ENCODE peak calls at places on chromosome 9, in four cellular contexts. One of them, this sample, is unnamed.

GRCh38 chr9:71270554-71270953 is 149.1 kb upstream of the TRPM3 start:
- DNase-seq in T-cell: no peak
- DNase-seq in RCC 7860: peak
- DNase-seq in GM12891: no peak
- DNase-seq in this sample: no peak

GRCh38 chr9:121743441-121744001 is 92.1 kb downstream of the DAB2IP start:
- DNase-seq in T-cell: no peak
- DNase-seq in RCC 7860: peak
- DNase-seq in GM12891: no peak
- DNase-seq in this sample: no peak

GRCh38 chr9:88792502-88792901 is 198.8 kb upstream of the S1PR3 start:
- DNase-seq in T-cell: no peak
- DNase-seq in RCC 7860: no peak
- DNase-seq in GM12891: no peak
- DNase-seq in this sample: no peak

GRCh38 chr9:88775037-88775471 is 216.2 kb upstream of the S1PR3 start:
- DNase-seq in T-cell: no peak
- DNase-seq in RCC 7860: no peak
- DNase-seq in GM12891: no peak
- DNase-seq in this sample: no peak

GRCh38 chr9:9563817-9564216 is 1049.0 kb downstream of the PTPRD start:
- DNase-seq in T-cell: no peak
- DNase-seq in RCC 7860: no peak
- DNase-seq in GM12891: no peak
- DNase-seq in this sample: no peak

GRCh38 chr9:94625835-94626234 is 13.5 kb downstream of the FBP1 start:
- DNase-seq in T-cell: no peak
- DNase-seq in RCC 7860: no peak
- DNase-seq in GM12891: no peak
- DNase-seq in this sample: no peak

GRCh38 chr9:5800969-5801738 is 31.8 kb downstream of the ERMP1 start:
- DNase-seq in T-cell: no peak
- DNase-seq in RCC 7860: peak
- DNase-seq in GM12891: no peak
- DNase-seq in this sample: no peak

GRCh38 chr9:14478175-14479165 is 164.5 kb upstream of the NFIB start:
- DNase-seq in T-cell: no peak
- DNase-seq in RCC 7860: no peak
- DNase-seq in GM12891: no peak
- DNase-seq in this sample: no peak

GRCh38 chr9:113596616-113597320 is 133.2 kb downstream of the RGS3 start:
- DNase-seq in T-cell: no peak
- DNase-seq in RCC 7860: no peak
- DNase-seq in GM12891: no peak
- DNase-seq in this sample: no peak

GRCh38 chr9:137050570-137050969 is 3.3 kb downstream of the ENTPD2 start:
- DNase-seq in T-cell: no peak
- DNase-seq in RCC 7860: no peak
- DNase-seq in GM12891: no peak
- DNase-seq in this sample: no peak

GRCh38 chr9:37925786-37926736 is 22.1 kb upstream of the SLC25A51 start:
- DNase-seq in T-cell: no peak
- DNase-seq in RCC 7860: peak
- DNase-seq in GM12891: no peak
- DNase-seq in this sample: no peak

GRCh38 chr9:10704720-10705119 is 91.9 kb upstream of the PTPRD start:
- DNase-seq in T-cell: no peak
- DNase-seq in RCC 7860: no peak
- DNase-seq in GM12891: no peak
- DNase-seq in this sample: no peak

GRCh38 chr9:38281917-38282316 is 110.6 kb upstream of the ALDH1B1 start:
- DNase-seq in T-cell: no peak
- DNase-seq in RCC 7860: no peak
- DNase-seq in GM12891: no peak
- DNase-seq in this sample: no peak

GRCh38 chr9:137438591-137439157 is 2.5 kb downstream of the ENTPD8 start:
- DNase-seq in T-cell: no peak
- DNase-seq in RCC 7860: no peak
- DNase-seq in GM12891: no peak
- DNase-seq in this sample: no peak

GRCh38 chr9:127876764-127877562 is 512 bp downstream of the AK1 start:
- DNase-seq in T-cell: no peak
- DNase-seq in RCC 7860: no peak
- DNase-seq in GM12891: no peak
- DNase-seq in this sample: no peak

GRCh38 chr9:110769667-110770066 is 101.1 kb downstream of the MUSK start:
- DNase-seq in T-cell: no peak
- DNase-seq in RCC 7860: no peak
- DNase-seq in GM12891: no peak
- DNase-seq in this sample: no peak

GRCh38 chr9:104009853-104010252 is 84.3 kb upstream of the SMC2 start:
- DNase-seq in T-cell: no peak
- DNase-seq in RCC 7860: no peak
- DNase-seq in GM12891: no peak
- DNase-seq in this sample: no peak

GRCh38 chr9:135907446-135908333 is at the start of gene CAMSAP1:
- DNase-seq in T-cell: peak
- DNase-seq in RCC 7860: peak
- DNase-seq in GM12891: peak
- DNase-seq in this sample: peak

GRCh38 chr9:114898741-114899140 is 31.6 kb downstream of the TNFSF8 start:
- DNase-seq in T-cell: peak
- DNase-seq in RCC 7860: no peak
- DNase-seq in GM12891: peak
- DNase-seq in this sample: peak

GRCh38 chr9:121499177-121499426 is 542 bp downstream of the GGTA1 start:
- DNase-seq in T-cell: no peak
- DNase-seq in RCC 7860: no peak
- DNase-seq in GM12891: peak
- DNase-seq in this sample: no peak

GRCh38 chr9:97293207-97293721 is 14.2 kb upstream of the CCDC180 start:
- DNase-seq in T-cell: no peak
- DNase-seq in RCC 7860: peak
- DNase-seq in GM12891: no peak
- DNase-seq in this sample: no peak

GRCh38 chr9:99732715-99733114 is 89.0 kb upstream of the NR4A3 start:
- DNase-seq in T-cell: no peak
- DNase-seq in RCC 7860: no peak
- DNase-seq in GM12891: no peak
- DNase-seq in this sample: no peak

GRCh38 chr9:124190761-124191160 is 67.0 kb upstream of the NEK6 start:
- DNase-seq in T-cell: no peak
- DNase-seq in RCC 7860: no peak
- DNase-seq in GM12891: no peak
- DNase-seq in this sample: no peak

GRCh38 chr9:77839459-77840140 is 191.5 kb upstream of the GNA14 start:
- DNase-seq in T-cell: no peak
- DNase-seq in RCC 7860: peak
- DNase-seq in GM12891: no peak
- DNase-seq in this sample: no peak

GRCh38 chr9:128324401-128324800 is 1.8 kb downstream of the COQ4 start:
- DNase-seq in T-cell: no peak
- DNase-seq in RCC 7860: no peak
- DNase-seq in GM12891: no peak
- DNase-seq in this sample: no peak

GRCh38 chr9:5435912-5436311 is 1.8 kb downstream of the PLGRKT start:
- DNase-seq in T-cell: no peak
- DNase-seq in RCC 7860: peak
- DNase-seq in GM12891: no peak
- DNase-seq in this sample: no peak

GRCh38 chr9:19026375-19026774 is 6.6 kb downstream of the SAXO1 start:
- DNase-seq in T-cell: no peak
- DNase-seq in RCC 7860: no peak
- DNase-seq in GM12891: no peak
- DNase-seq in this sample: no peak

GRCh38 chr9:128928624-128929023 is 7.8 kb downstream of the PHYHD1 start:
- DNase-seq in T-cell: no peak
- DNase-seq in RCC 7860: no peak
- DNase-seq in GM12891: no peak
- DNase-seq in this sample: no peak

GRCh38 chr9:32378496-32378895 is 5.9 kb upstream of the ACO1 start:
- DNase-seq in T-cell: no peak
- DNase-seq in RCC 7860: peak
- DNase-seq in GM12891: peak
- DNase-seq in this sample: peak

GRCh38 chr9:65404232-65405006 is 119.4 kb upstream of the FOXD4L5 start:
- DNase-seq in T-cell: no peak
- DNase-seq in RCC 7860: no peak
- DNase-seq in GM12891: no peak
- DNase-seq in this sample: no peak

GRCh38 chr9:134558124-134558805 is 83.3 kb upstream of the COL5A1 start:
- DNase-seq in T-cell: no peak
- DNase-seq in RCC 7860: no peak
- DNase-seq in GM12891: no peak
- DNase-seq in this sample: no peak

GRCh38 chr9:90188656-90189055 is 454.0 kb downstream of the DIRAS2 start:
- DNase-seq in T-cell: no peak
- DNase-seq in RCC 7860: no peak
- DNase-seq in GM12891: no peak
- DNase-seq in this sample: no peak

GRCh38 chr9:120944434-120945125 is 18.0 kb upstream of the TRAF1 start:
- DNase-seq in T-cell: no peak
- DNase-seq in RCC 7860: no peak
- DNase-seq in GM12891: no peak
- DNase-seq in this sample: no peak